ENCODE peak calls at places on chromosomes 7 and 10, in seven cellular contexts. K is stimulated activated CD4-positive, alpha-beta T cell treated with anti-CD3 and anti-CD28 coated beads, Interleukin-15, amount 100 ng/mL, for 1 hour; L is GM06990; M is cerebellum; I is EL; T is fibroblast of the aortic adventitia; R is activated CD4-positive, alpha-beta T cell treated with anti-CD3 and anti-CD28 coated beads, Interleukin-2, amount 50 U/mL, for 1 hour. F is an unnamed sample.

GRCh38 chr10:78771215-78771614 is 297.6 kb upstream of the ZMIZ1 start:
- DNase-seq in L (no peak), T (no peak), M (no peak), K (no peak), R (no peak), I (no peak), F (no peak)

GRCh38 chr7:70238171-70238575 is 639.9 kb downstream of the AUTS2 start:
- DNase-seq in R (no peak), M (no peak), I (no peak), T (no peak), L (peak; percentile 74), K (no peak), F (no peak)

GRCh38 chr7:158616050-158616449 is 28.4 kb upstream of the PTPRN2 start:
- DNase-seq in K (no peak), T (no peak), I (no peak), M (no peak), L (no peak), R (no peak), F (no peak)

GRCh38 chr7:25632616-25633015 is 404.3 kb upstream of the NPVF start:
- DNase-seq in K (no peak), R (no peak), T (no peak), I (no peak), L (no peak), M (no peak), F (no peak)

GRCh38 chr7:132083126-132084123 is 492.8 kb downstream of the PLXNA4 start:
- DNase-seq in R (no peak), I (no peak), T (no peak), L (no peak), M (no peak), K (no peak), F (no peak)

GRCh38 chr10:17865351-17865750 is 56.2 kb downstream of the MRC1 start:
- DNase-seq in L (no peak), R (no peak), T (peak; percentile 16), I (no peak), M (no peak), K (no peak), F (peak; percentile 31)

GRCh38 chr7:151392426-151392825 is 17.4 kb downstream of the WDR86 start:
- DNase-seq in T (no peak), R (no peak), L (no peak), K (no peak), I (no peak), M (no peak), F (no peak)

GRCh38 chr7:80450621-80451308 is 61.1 kb downstream of the GNAT3 start:
- DNase-seq in L (no peak), I (peak; percentile 32), K (no peak), T (peak; percentile 52), M (no peak), R (no peak), F (peak; percentile 44)

GRCh38 chr10:132387723-132388210 is 9.2 kb upstream of the PWWP2B start:
- DNase-seq in L (peak; percentile 39), R (peak; percentile 79), I (peak; percentile 53), T (peak; percentile 38), M (peak; percentile 58), K (peak; percentile 57), F (peak; percentile 85)

GRCh38 chr7:73978681-73979563 is 49.1 kb upstream of the ELN start:
- DNase-seq in L (peak; percentile 26), R (no peak), K (no peak), T (peak; percentile 69), M (no peak), I (peak; percentile 22), F (peak; percentile 70)

GRCh38 chr7:73342645-73343044 is 14.7 kb downstream of the FKBP6 start:
- DNase-seq in L (no peak), I (peak; percentile 68), T (peak; percentile 73), K (no peak), R (no peak), M (no peak), F (peak; percentile 64)

F was measured in GM23248.